ENCODE peak calls at places on chromosomes 11 and 22, in six cellular contexts. V is left colon, Y is GM03348, T is occipital lobe, F is fibroblast of villous mesenchyme, K is DMS153. I is an unnamed sample.
A peak's percentile ranks its signal among the peaks of the same experiment; 100 is the strongest.

GRCh38 chr11:26078217-26078821 is 253.6 kb upstream of the ANO3 start:
- DNase-seq in F (no peak), Y (no peak), V (no peak), K (no peak), T (no peak), I (no peak)

GRCh38 chr22:30565341-30565740 is 9.1 kb downstream of the GAL3ST1 start:
- DNase-seq in T (no peak), F (peak; percentile 57), V (no peak), K (no peak), Y (no peak), I (no peak)

GRCh38 chr22:37485006-37485713 is 1.0 kb downstream of the MFNG start:
- DNase-seq in T (no peak), V (no peak), K (no peak), Y (no peak), F (no peak), I (peak; percentile 63)

GRCh38 chr11:2898366-2899079 is 12.9 kb upstream of the CDKN1C start:
- DNase-seq in K (peak; percentile 76), Y (peak; percentile 89), F (peak; percentile 93), V (peak; percentile 70), T (no peak), I (peak; percentile 92)

GRCh38 chr11:1041936-1042608 is 5.6 kb upstream of the MUC6 start:
- DNase-seq in F (no peak), V (no peak), Y (no peak), T (no peak), K (no peak), I (no peak)

GRCh38 chr11:130156108-130157022 is 3.2 kb upstream of the ST14 start:
- DNase-seq in K (no peak), V (no peak), T (no peak), F (no peak), Y (peak; percentile 33), I (peak; percentile 30)

GRCh38 chr11:65301491-65302329 is 13.0 kb upstream of the CDC42EP2 start:
- DNase-seq in Y (no peak), K (no peak), T (no peak), F (peak; percentile 92), V (no peak), I (no peak)

GRCh38 chr11:27296406-27296994 is 66.5 kb downstream of the CCDC34 start:
- DNase-seq in T (no peak), V (no peak), F (peak; percentile 76), K (peak; percentile 43), Y (peak; percentile 72), I (peak; percentile 30)

GRCh38 chr22:36430863-36431262 is 43.1 kb upstream of the MYH9 start:
- DNase-seq in Y (no peak), K (no peak), T (no peak), V (no peak), F (peak; percentile 61), I (no peak)

I was measured in MV-4-11.